ENCODE peak calls at places on chromosomes 1 and 21, in five cellular contexts. I, K, P, C and W are unnamed samples.

GRCh38 chr1:94322696-94323095 is 85.3 kb upstream of the ARHGAP29 start:
- DNase-seq in I (no peak), K (no peak), P (no peak), C (no peak), W (no peak)

GRCh38 chr1:55519937-55520683 is 304.9 kb upstream of the USP24 start:
- DNase-seq in I (peak), K (no peak), P (no peak), C (no peak), W (no peak)

GRCh38 chr1:211648980-211649934 is 26.2 kb downstream of the NEK2 start:
- DNase-seq in I (no peak), K (no peak), P (no peak), C (no peak), W (no peak)

GRCh38 chr1:240666548-240667198 is 54.7 kb upstream of the GREM2 start:
- DNase-seq in I (no peak), K (no peak), P (no peak), C (no peak), W (no peak)

GRCh38 chr1:39272027-39272790 is 67.7 kb downstream of the MACF1 start:
- DNase-seq in I (no peak), K (no peak), P (no peak), C (no peak), W (no peak)

GRCh38 chr21:44755227-44755626 is 43.9 kb upstream of the TSPEAR start:
- DNase-seq in I (no peak), K (no peak), P (no peak), C (no peak), W (no peak)

GRCh38 chr1:172447641-172448040 is 3.8 kb upstream of the PIGC start:
- DNase-seq in I (no peak), K (no peak), P (peak), C (no peak), W (no peak)

GRCh38 chr1:78275456-78275855 is 215.3 kb upstream of the PTGFR start:
- DNase-seq in I (no peak), K (no peak), P (no peak), C (no peak), W (no peak)

GRCh38 chr1:160271025-160271424 is 8.7 kb upstream of the DCAF8 start:
- DNase-seq in I (no peak), K (no peak), P (no peak), C (no peak), W (no peak)

GRCh38 chr1:103496014-103496635 is 29.4 kb upstream of the RNPC3 start:
- DNase-seq in I (peak), K (no peak), P (no peak), C (no peak), W (no peak)

GRCh38 chr1:100323428-100324106 is 28.7 kb upstream of the CDC14A start:
- DNase-seq in I (no peak), K (no peak), P (no peak), C (no peak), W (peak)